ENCODE peak calls at places on chromosomes 16 and 17, in six cellular contexts. A is activated effector memory CD4-positive, alpha-beta T cell treated with anti-CD3 and anti-CD28 coated beads, Interleukin-2, amount 50 U/mL, for 16 hours; S is sigmoid colon; W is T follicular helper cell; F is CD4-positive, alpha-beta memory T cell; K is nucleus accumbens. D is an unnamed sample.

GRCh38 chr16:27723711-27724490 is 174.0 kb downstream of the KATNIP start:
- DNase-seq in K (peak), W (no peak), A (no peak), S (no peak), F (no peak), D (no peak)

GRCh38 chr17:66835476-66835875 is 559 bp downstream of the CACNG5 start:
- DNase-seq in W (no peak), A (no peak), F (no peak), K (no peak), S (peak), D (no peak)

GRCh38 chr17:57948555-57949420 is 6.4 kb downstream of the CUEDC1 start:
- DNase-seq in S (peak), A (no peak), W (no peak), K (no peak), F (no peak), D (no peak)

GRCh38 chr16:57123216-57123968 is 31.0 kb downstream of the CPNE2 start:
- DNase-seq in W (no peak), K (no peak), A (no peak), F (no peak), S (no peak), D (no peak)

GRCh38 chr17:50133028-50133768 is 3.2 kb upstream of the SAMD14 start:
- DNase-seq in W (no peak), F (no peak), A (no peak), K (no peak), S (no peak), D (no peak)

GRCh38 chr16:71917900-71918299 is 22.6 kb downstream of the IST1 start:
- DNase-seq in S (no peak), K (no peak), F (no peak), A (no peak), W (no peak), D (no peak)

GRCh38 chr17:82229686-82230626 is 1.1 kb downstream of the SLC16A3 start:
- DNase-seq in K (no peak), S (peak), A (peak), F (peak), W (no peak), D (no peak)

GRCh38 chr17:41739661-41740352 is 5.4 kb upstream of the HAP1 start:
- DNase-seq in F (no peak), A (no peak), S (no peak), K (no peak), W (no peak), D (no peak)

GRCh38 chr16:1983544-1984346 is at the start of gene GFER:
- DNase-seq in K (peak), W (no peak), F (peak), A (peak), S (peak), D (peak)

GRCh38 chr17:72657467-72658317 is 434.8 kb downstream of the SLC39A11 start:
- DNase-seq in A (no peak), K (no peak), W (no peak), F (no peak), S (no peak), D (no peak)

GRCh38 chr17:38588775-38589174 is 17.0 kb downstream of the SRCIN1 start:
- DNase-seq in A (no peak), K (no peak), W (no peak), S (no peak), F (no peak), D (no peak)

GRCh38 chr17:68403122-68403521 is 54.2 kb downstream of the WIPI1 start:
- DNase-seq in A (no peak), F (no peak), W (no peak), K (no peak), S (peak), D (no peak)

GRCh38 chr16:4246777-4247476 is 5.0 kb upstream of the SRL start:
- DNase-seq in S (no peak), W (no peak), F (no peak), A (no peak), K (no peak), D (no peak)

GRCh38 chr16:24088767-24089166 is 167.4 kb upstream of the CACNG3 start:
- DNase-seq in F (no peak), S (no peak), A (no peak), W (no peak), K (no peak), D (no peak)

GRCh38 chr17:32503251-32504165 is 16.7 kb downstream of the CDK5R1 start:
- DNase-seq in K (no peak), W (no peak), F (peak), A (no peak), S (no peak), D (no peak)

GRCh38 chr17:43839670-43840101 is 6.7 kb upstream of the MPP3 start:
- DNase-seq in K (no peak), A (no peak), F (no peak), S (no peak), W (no peak), D (peak)

GRCh38 chr17:58325976-58326468 is 2.6 kb downstream of the TSPOAP1 start:
- DNase-seq in K (no peak), W (no peak), S (no peak), A (no peak), F (no peak), D (no peak)

GRCh38 chr16:10314811-10315210 is 71.0 kb upstream of the ATF7IP2 start:
- DNase-seq in A (no peak), S (no peak), F (peak), W (no peak), K (no peak), D (no peak)

GRCh38 chr16:17419266-17419665 is 51.5 kb downstream of the XYLT1 start:
- DNase-seq in K (no peak), F (no peak), A (no peak), W (no peak), S (no peak), D (no peak)

D was measured in NCI-H2227 treated with DMSO at 0.1 percent for 48 hours.